ENCODE peak calls at places on chromosomes 11 and 22, in nine cellular contexts. One of them, this sample, is unnamed.

GRCh38 chr11:73189723-73190556 is 28.1 kb upstream of the P2RY2 start:
- DNase-seq in fibroblast of villous mesenchyme: no peak
- DNase-seq in fibroblast of the aortic adventitia: no peak
- DNase-seq in tibial nerve: no peak
- DNase-seq in GM23338: no peak
- DNase-seq in upper lobe of right lung: no peak
- DNase-seq in HCT116: no peak
- DNase-seq in foreskin keratinocyte: no peak
- DNase-seq in lung: no peak
- DNase-seq in this sample: no peak

GRCh38 chr11:13007182-13007581 is 1.9 kb upstream of the RASSF10 start:
- DNase-seq in fibroblast of villous mesenchyme: no peak
- DNase-seq in fibroblast of the aortic adventitia: no peak
- DNase-seq in tibial nerve: no peak
- DNase-seq in GM23338: no peak
- DNase-seq in upper lobe of right lung: no peak
- DNase-seq in HCT116: no peak
- DNase-seq in foreskin keratinocyte: no peak
- DNase-seq in lung: no peak
- DNase-seq in this sample: no peak

GRCh38 chr11:100687630-100688395 is 725 bp downstream of the ARHGAP42 start:
- DNase-seq in fibroblast of villous mesenchyme: peak; percentile 88
- DNase-seq in fibroblast of the aortic adventitia: peak; percentile 86
- DNase-seq in tibial nerve: peak; percentile 45
- DNase-seq in GM23338: peak; percentile 93
- DNase-seq in upper lobe of right lung: peak; percentile 70
- DNase-seq in HCT116: peak; percentile 75
- DNase-seq in foreskin keratinocyte: peak; percentile 77
- DNase-seq in lung: peak; percentile 44
- DNase-seq in this sample: peak; percentile 81

GRCh38 chr11:46673713-46674462 is 26.5 kb downstream of the ARHGAP1 start:
- DNase-seq in fibroblast of villous mesenchyme: no peak
- DNase-seq in fibroblast of the aortic adventitia: no peak
- DNase-seq in tibial nerve: no peak
- DNase-seq in GM23338: no peak
- DNase-seq in upper lobe of right lung: peak; percentile 42
- DNase-seq in HCT116: no peak
- DNase-seq in foreskin keratinocyte: no peak
- DNase-seq in lung: no peak
- DNase-seq in this sample: no peak

GRCh38 chr11:128318856-128319474 is 268.4 kb downstream of the ETS1 start:
- DNase-seq in fibroblast of villous mesenchyme: no peak
- DNase-seq in fibroblast of the aortic adventitia: no peak
- DNase-seq in tibial nerve: no peak
- DNase-seq in GM23338: no peak
- DNase-seq in upper lobe of right lung: no peak
- DNase-seq in HCT116: no peak
- DNase-seq in foreskin keratinocyte: no peak
- DNase-seq in lung: no peak
- DNase-seq in this sample: no peak

GRCh38 chr22:38971202-38971601 is 10.9 kb upstream of the APOBEC3B start:
- DNase-seq in fibroblast of villous mesenchyme: no peak
- DNase-seq in fibroblast of the aortic adventitia: no peak
- DNase-seq in tibial nerve: no peak
- DNase-seq in GM23338: no peak
- DNase-seq in upper lobe of right lung: no peak
- DNase-seq in HCT116: no peak
- DNase-seq in foreskin keratinocyte: no peak
- DNase-seq in lung: no peak
- DNase-seq in this sample: no peak

GRCh38 chr11:118536726-118537125 is 5.7 kb downstream of the TMEM25 start:
- DNase-seq in fibroblast of villous mesenchyme: no peak
- DNase-seq in fibroblast of the aortic adventitia: no peak
- DNase-seq in tibial nerve: no peak
- DNase-seq in GM23338: no peak
- DNase-seq in upper lobe of right lung: no peak
- DNase-seq in HCT116: no peak
- DNase-seq in foreskin keratinocyte: peak; percentile 14
- DNase-seq in lung: no peak
- DNase-seq in this sample: peak; percentile 66

GRCh38 chr11:47394050-47394321 is 14.4 kb upstream of the SLC39A13 start:
- DNase-seq in fibroblast of villous mesenchyme: no peak
- DNase-seq in fibroblast of the aortic adventitia: no peak
- DNase-seq in tibial nerve: no peak
- DNase-seq in GM23338: no peak
- DNase-seq in upper lobe of right lung: peak; percentile 79
- DNase-seq in HCT116: no peak
- DNase-seq in foreskin keratinocyte: no peak
- DNase-seq in lung: no peak
- DNase-seq in this sample: no peak

GRCh38 chr11:123434262-123434661 is 4.2 kb downstream of the GRAMD1B start:
- DNase-seq in fibroblast of villous mesenchyme: no peak
- DNase-seq in fibroblast of the aortic adventitia: peak; percentile 21
- DNase-seq in tibial nerve: no peak
- DNase-seq in GM23338: peak; percentile 78
- DNase-seq in upper lobe of right lung: no peak
- DNase-seq in HCT116: peak; percentile 43
- DNase-seq in foreskin keratinocyte: no peak
- DNase-seq in lung: no peak
- DNase-seq in this sample: peak; percentile 35

GRCh38 chr11:93611836-93612677 is 49.4 kb upstream of the CEP295 start:
- DNase-seq in fibroblast of villous mesenchyme: no peak
- DNase-seq in fibroblast of the aortic adventitia: no peak
- DNase-seq in tibial nerve: no peak
- DNase-seq in GM23338: no peak
- DNase-seq in upper lobe of right lung: no peak
- DNase-seq in HCT116: no peak
- DNase-seq in foreskin keratinocyte: no peak
- DNase-seq in lung: no peak
- DNase-seq in this sample: no peak

GRCh38 chr11:64842851-64843841 is 1.3 kb downstream of the CDC42BPG start:
- DNase-seq in fibroblast of villous mesenchyme: no peak
- DNase-seq in fibroblast of the aortic adventitia: no peak
- DNase-seq in tibial nerve: no peak
- DNase-seq in GM23338: no peak
- DNase-seq in upper lobe of right lung: peak; percentile 86
- DNase-seq in HCT116: no peak
- DNase-seq in foreskin keratinocyte: peak; percentile 81
- DNase-seq in lung: no peak
- DNase-seq in this sample: peak; percentile 89

GRCh38 chr22:24404561-24405275 is 22.7 kb upstream of the ADORA2A start:
- DNase-seq in fibroblast of villous mesenchyme: no peak
- DNase-seq in fibroblast of the aortic adventitia: no peak
- DNase-seq in tibial nerve: no peak
- DNase-seq in GM23338: no peak
- DNase-seq in upper lobe of right lung: no peak
- DNase-seq in HCT116: no peak
- DNase-seq in foreskin keratinocyte: no peak
- DNase-seq in lung: no peak
- DNase-seq in this sample: no peak

GRCh38 chr22:34943830-34944229 is 122.1 kb upstream of the ISX start:
- DNase-seq in fibroblast of villous mesenchyme: no peak
- DNase-seq in fibroblast of the aortic adventitia: no peak
- DNase-seq in tibial nerve: no peak
- DNase-seq in GM23338: peak; percentile 11
- DNase-seq in upper lobe of right lung: no peak
- DNase-seq in HCT116: no peak
- DNase-seq in foreskin keratinocyte: no peak
- DNase-seq in lung: no peak
- DNase-seq in this sample: no peak

DNA sequence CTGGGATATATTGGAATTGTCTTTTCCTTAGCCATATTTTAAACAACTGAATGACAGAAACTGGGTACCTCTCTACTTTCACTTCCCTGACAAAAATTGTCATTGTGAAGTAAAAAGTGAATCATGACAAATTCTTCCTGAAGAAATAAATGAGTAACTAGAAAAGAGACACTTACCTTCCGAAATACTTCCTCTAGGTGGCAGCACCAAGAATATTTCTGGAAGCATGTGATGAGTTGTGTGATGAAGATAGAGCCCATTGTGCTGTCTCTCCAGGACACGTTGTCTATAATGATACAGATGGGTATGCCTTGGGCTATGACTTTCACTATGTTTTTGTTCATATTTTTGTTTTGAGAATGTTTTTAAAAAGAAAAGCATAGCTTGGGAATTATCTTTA is 21.5 kb downstream of the CASP4 start:
- DNase-seq in fibroblast of villous mesenchyme: peak; percentile 66
- DNase-seq in fibroblast of the aortic adventitia: peak; percentile 61
- DNase-seq in tibial nerve: peak; percentile 42
- DNase-seq in GM23338: peak; percentile 71
- DNase-seq in upper lobe of right lung: no peak
- DNase-seq in HCT116: peak; percentile 35
- DNase-seq in foreskin keratinocyte: peak; percentile 65
- DNase-seq in lung: no peak
- DNase-seq in this sample: peak; percentile 80
- TF ChIP-seq CTCF in fibroblast of villous mesenchyme: peak; percentile 55
- TF ChIP-seq CTCF in fibroblast of the aortic adventitia: peak; percentile 44
- TF ChIP-seq CTCF in tibial nerve: peak; percentile 27
- TF ChIP-seq CTCF in GM23338: peak; percentile 79
- TF ChIP-seq CTCF in upper lobe of right lung: peak; percentile 64
- TF ChIP-seq CTCF in HCT116: peak; percentile 47
- TF ChIP-seq CTCF in foreskin keratinocyte: peak; percentile 74
- TF ChIP-seq CTCF in lung: peak; percentile 24
- TF ChIP-seq CTCF in this sample: peak; percentile 17

DNA sequence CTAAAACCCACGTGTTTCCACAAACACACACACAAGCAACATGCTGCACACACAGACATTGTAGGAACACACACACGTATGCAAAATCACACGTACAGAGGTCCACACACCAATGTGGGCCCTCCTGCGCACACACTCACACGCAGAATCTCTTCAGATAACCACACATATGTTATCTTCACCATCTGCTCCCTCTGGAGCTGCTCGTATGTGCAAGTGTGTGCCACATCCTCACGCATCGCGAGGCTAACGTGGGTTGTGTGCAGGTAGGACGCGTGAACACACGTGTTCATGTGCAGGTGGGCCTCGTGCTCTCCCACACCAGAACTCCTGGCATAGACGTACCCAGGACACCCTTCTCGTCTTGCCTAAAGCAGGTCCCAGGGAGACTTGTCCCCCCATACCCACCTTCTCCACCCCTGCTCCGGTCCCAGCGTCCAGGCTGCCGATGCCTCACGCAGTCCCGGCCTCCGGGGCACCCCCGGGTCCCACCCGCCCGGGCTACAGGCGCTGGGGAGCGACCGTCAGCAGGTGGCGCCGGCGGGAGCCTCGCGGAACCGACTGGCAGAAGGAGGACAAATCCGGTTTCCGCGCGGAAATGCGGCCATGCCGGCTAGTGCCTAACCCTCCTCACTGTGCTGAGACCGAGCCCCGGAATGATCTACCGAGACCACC is 10.3 kb upstream of the IGSF9B start:
- DNase-seq in fibroblast of villous mesenchyme: peak; percentile 2
- DNase-seq in fibroblast of the aortic adventitia: no peak
- DNase-seq in tibial nerve: no peak
- DNase-seq in GM23338: peak; percentile 83
- DNase-seq in upper lobe of right lung: no peak
- DNase-seq in HCT116: no peak
- DNase-seq in foreskin keratinocyte: no peak
- DNase-seq in lung: no peak
- DNase-seq in this sample: no peak
- TF ChIP-seq CTCF in fibroblast of villous mesenchyme: peak; percentile 31
- TF ChIP-seq CTCF in fibroblast of the aortic adventitia: peak; percentile 19
- TF ChIP-seq CTCF in tibial nerve: no peak
- TF ChIP-seq CTCF in GM23338: peak; percentile 55
- TF ChIP-seq CTCF in upper lobe of right lung: peak; percentile 34
- TF ChIP-seq CTCF in HCT116: peak; percentile 64
- TF ChIP-seq CTCF in foreskin keratinocyte: peak; percentile 56
- TF ChIP-seq CTCF in lung: no peak
- TF ChIP-seq CTCF in this sample: no peak

GRCh38 chr11:1793091-1793490 is 29.4 kb upstream of the CTSD start:
- DNase-seq in fibroblast of villous mesenchyme: no peak
- DNase-seq in fibroblast of the aortic adventitia: no peak
- DNase-seq in tibial nerve: no peak
- DNase-seq in GM23338: no peak
- DNase-seq in upper lobe of right lung: no peak
- DNase-seq in HCT116: no peak
- DNase-seq in foreskin keratinocyte: no peak
- DNase-seq in lung: no peak
- DNase-seq in this sample: no peak

GRCh38 chr11:1796297-1797011 is 32.7 kb upstream of the CTSD start:
- DNase-seq in fibroblast of villous mesenchyme: no peak
- DNase-seq in fibroblast of the aortic adventitia: no peak
- DNase-seq in tibial nerve: no peak
- DNase-seq in GM23338: peak; percentile 50
- DNase-seq in upper lobe of right lung: no peak
- DNase-seq in HCT116: no peak
- DNase-seq in foreskin keratinocyte: peak; percentile 85
- DNase-seq in lung: no peak
- DNase-seq in this sample: no peak

GRCh38 chr11:1786466-1786865 is 22.7 kb upstream of the CTSD start:
- DNase-seq in fibroblast of villous mesenchyme: no peak
- DNase-seq in fibroblast of the aortic adventitia: no peak
- DNase-seq in tibial nerve: no peak
- DNase-seq in GM23338: no peak
- DNase-seq in upper lobe of right lung: no peak
- DNase-seq in HCT116: no peak
- DNase-seq in foreskin keratinocyte: no peak
- DNase-seq in lung: no peak
- DNase-seq in this sample: no peak

GRCh38 chr11:1792461-1792860 is 28.7 kb upstream of the CTSD start:
- DNase-seq in fibroblast of villous mesenchyme: no peak
- DNase-seq in fibroblast of the aortic adventitia: no peak
- DNase-seq in tibial nerve: no peak
- DNase-seq in GM23338: no peak
- DNase-seq in upper lobe of right lung: no peak
- DNase-seq in HCT116: no peak
- DNase-seq in foreskin keratinocyte: no peak
- DNase-seq in lung: no peak
- DNase-seq in this sample: no peak

DNA sequence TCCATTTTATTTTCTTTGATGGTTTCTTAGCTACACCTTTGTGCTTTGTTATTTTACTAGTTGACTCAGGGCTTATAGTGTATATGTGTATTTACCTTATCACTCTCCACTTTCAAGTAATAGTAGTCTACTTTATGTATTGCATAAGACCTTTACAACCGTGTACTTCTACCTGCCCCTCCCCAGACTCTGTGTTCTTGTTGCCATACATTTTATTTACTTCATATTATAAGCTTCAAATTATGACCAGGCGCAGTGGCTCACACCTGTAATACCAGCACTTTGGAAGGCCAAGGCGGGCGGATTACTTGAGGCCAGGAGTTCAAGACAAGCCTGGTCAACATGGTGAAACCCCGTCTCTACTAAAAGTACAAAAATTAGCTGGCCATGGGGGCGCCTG is 28.2 kb upstream of the CTSD start:
- DNase-seq in fibroblast of villous mesenchyme: no peak
- DNase-seq in fibroblast of the aortic adventitia: no peak
- DNase-seq in tibial nerve: no peak
- DNase-seq in GM23338: no peak
- DNase-seq in upper lobe of right lung: no peak
- DNase-seq in HCT116: no peak
- DNase-seq in foreskin keratinocyte: no peak
- DNase-seq in lung: no peak
- DNase-seq in this sample: no peak
- TF ChIP-seq CTCF in fibroblast of villous mesenchyme: no peak
- TF ChIP-seq CTCF in fibroblast of the aortic adventitia: no peak
- TF ChIP-seq CTCF in tibial nerve: no peak
- TF ChIP-seq CTCF in GM23338: no peak
- TF ChIP-seq CTCF in upper lobe of right lung: no peak
- TF ChIP-seq CTCF in HCT116: no peak
- TF ChIP-seq CTCF in foreskin keratinocyte: no peak
- TF ChIP-seq CTCF in lung: no peak
- TF ChIP-seq CTCF in this sample: no peak

GRCh38 chr22:30219049-30219448 is 27.5 kb downstream of the LIF start:
- DNase-seq in fibroblast of villous mesenchyme: no peak
- DNase-seq in fibroblast of the aortic adventitia: no peak
- DNase-seq in tibial nerve: no peak
- DNase-seq in GM23338: no peak
- DNase-seq in upper lobe of right lung: no peak
- DNase-seq in HCT116: no peak
- DNase-seq in foreskin keratinocyte: no peak
- DNase-seq in lung: no peak
- DNase-seq in this sample: no peak
- TF ChIP-seq CTCF in fibroblast of villous mesenchyme: peak; percentile 34
- TF ChIP-seq CTCF in fibroblast of the aortic adventitia: peak; percentile 31
- TF ChIP-seq CTCF in tibial nerve: no peak
- TF ChIP-seq CTCF in GM23338: peak; percentile 22
- TF ChIP-seq CTCF in upper lobe of right lung: no peak
- TF ChIP-seq CTCF in HCT116: peak; percentile 42
- TF ChIP-seq CTCF in foreskin keratinocyte: peak; percentile 12
- TF ChIP-seq CTCF in lung: no peak
- TF ChIP-seq CTCF in this sample: no peak

This sample was measured in MCF 10A.